ENCODE peak calls at places on chromosomes 6 and 20, in nine cellular contexts. U, N, L, K, O, Y, H, R and I are unnamed samples.

GRCh38 chr6:8059129-8059528 is 5.1 kb downstream of the BLOC1S5 start:
- DNase-seq in U (no peak), N (no peak), L (no peak), K (no peak), O (no peak), Y (no peak), H (peak), R (no peak), I (no peak)

GRCh38 chr20:39607124-39607523 is 645.0 kb downstream of the DHX35 start:
- DNase-seq in U (no peak), N (no peak), L (no peak), K (peak), O (no peak), Y (no peak), H (no peak), R (no peak), I (no peak)

GRCh38 chr20:17533396-17533795 is 2.2 kb upstream of the BFSP1 start:
- DNase-seq in U (no peak), N (peak), L (peak), K (peak), O (no peak), Y (no peak), H (peak), R (no peak), I (no peak)

GRCh38 chr6:165847407-165848098 is 184.5 kb upstream of the PDE10A start:
- DNase-seq in U (no peak), N (peak), L (no peak), K (no peak), O (peak), Y (no peak), H (no peak), R (no peak), I (no peak)

GRCh38 chr6:55758156-55758942 is 117.0 kb downstream of the BMP5 start:
- DNase-seq in U (no peak), N (no peak), L (peak), K (peak), O (no peak), Y (no peak), H (no peak), R (no peak), I (no peak)

GRCh38 chr6:165858571-165858970 is 195.5 kb upstream of the PDE10A start:
- DNase-seq in U (no peak), N (no peak), L (no peak), K (peak), O (no peak), Y (no peak), H (no peak), R (no peak), I (no peak)

GRCh38 chr20:35294293-35294685 is 2.1 kb upstream of the FAM83C start:
- DNase-seq in U (no peak), N (no peak), L (no peak), K (no peak), O (no peak), Y (no peak), H (no peak), R (no peak), I (no peak)

GRCh38 chr6:79084693-79085092 is 6.6 kb upstream of the PHIP start:
- DNase-seq in U (no peak), N (no peak), L (no peak), K (no peak), O (no peak), Y (no peak), H (no peak), R (no peak), I (no peak)

GRCh38 chr6:156876302-156876701 is 99.1 kb downstream of the ARID1B start:
- DNase-seq in U (no peak), N (no peak), L (no peak), K (no peak), O (no peak), Y (no peak), H (no peak), R (peak), I (peak)

GRCh38 chr6:127302728-127303675 is 36.3 kb downstream of the RNF146 start:
- DNase-seq in U (no peak), N (peak), L (peak), K (peak), O (peak), Y (no peak), H (peak), R (no peak), I (no peak)

GRCh38 chr6:109165392-109165964 is 70.2 kb downstream of the CEP57L1 start:
- DNase-seq in U (no peak), N (peak), L (peak), K (peak), O (peak), Y (no peak), H (peak), R (no peak), I (no peak)

GRCh38 chr20:51661609-51662178 is 106.5 kb downstream of the ATP9A start:
- DNase-seq in U (no peak), N (peak), L (peak), K (no peak), O (no peak), Y (no peak), H (no peak), R (no peak), I (no peak)

GRCh38 chr20:36542019-36542488 is 735 bp downstream of the MYL9 start:
- DNase-seq in U (peak), N (no peak), L (no peak), K (peak), O (peak), Y (no peak), H (peak), R (no peak), I (no peak)
- H3K27ac ChIP-seq in U (peak), N (no peak), L (no peak), K (peak), O (peak), Y (peak), H (peak), R (no peak), I (no peak)

GRCh38 chr20:58908941-58909340 is 56.4 kb downstream of the GNAS start:
- DNase-seq in U (no peak), N (no peak), L (no peak), K (no peak), O (no peak), Y (no peak), H (no peak), R (no peak), I (no peak)

GRCh38 chr20:58906111-58906510 is 53.6 kb downstream of the GNAS start:
- DNase-seq in U (no peak), N (no peak), L (no peak), K (no peak), O (no peak), Y (no peak), H (no peak), R (no peak), I (no peak)

GRCh38 chr20:58908216-58908615 is 55.7 kb downstream of the GNAS start:
- DNase-seq in U (no peak), N (no peak), L (no peak), K (no peak), O (no peak), Y (no peak), H (no peak), R (no peak), I (no peak)

GRCh38 chr20:58906894-58907293 is 54.4 kb downstream of the GNAS start:
- DNase-seq in U (no peak), N (no peak), L (peak), K (peak), O (no peak), Y (no peak), H (no peak), R (no peak), I (no peak)

GRCh38 chr20:58907481-58908137 is 55.1 kb downstream of the GNAS start:
- DNase-seq in U (peak), N (peak), L (peak), K (peak), O (peak), Y (peak), H (peak), R (peak), I (peak)
- H3K27ac ChIP-seq in U (peak), N (no peak), L (no peak), K (peak), O (peak), Y (peak), H (peak), R (peak), I (peak)

DNA sequence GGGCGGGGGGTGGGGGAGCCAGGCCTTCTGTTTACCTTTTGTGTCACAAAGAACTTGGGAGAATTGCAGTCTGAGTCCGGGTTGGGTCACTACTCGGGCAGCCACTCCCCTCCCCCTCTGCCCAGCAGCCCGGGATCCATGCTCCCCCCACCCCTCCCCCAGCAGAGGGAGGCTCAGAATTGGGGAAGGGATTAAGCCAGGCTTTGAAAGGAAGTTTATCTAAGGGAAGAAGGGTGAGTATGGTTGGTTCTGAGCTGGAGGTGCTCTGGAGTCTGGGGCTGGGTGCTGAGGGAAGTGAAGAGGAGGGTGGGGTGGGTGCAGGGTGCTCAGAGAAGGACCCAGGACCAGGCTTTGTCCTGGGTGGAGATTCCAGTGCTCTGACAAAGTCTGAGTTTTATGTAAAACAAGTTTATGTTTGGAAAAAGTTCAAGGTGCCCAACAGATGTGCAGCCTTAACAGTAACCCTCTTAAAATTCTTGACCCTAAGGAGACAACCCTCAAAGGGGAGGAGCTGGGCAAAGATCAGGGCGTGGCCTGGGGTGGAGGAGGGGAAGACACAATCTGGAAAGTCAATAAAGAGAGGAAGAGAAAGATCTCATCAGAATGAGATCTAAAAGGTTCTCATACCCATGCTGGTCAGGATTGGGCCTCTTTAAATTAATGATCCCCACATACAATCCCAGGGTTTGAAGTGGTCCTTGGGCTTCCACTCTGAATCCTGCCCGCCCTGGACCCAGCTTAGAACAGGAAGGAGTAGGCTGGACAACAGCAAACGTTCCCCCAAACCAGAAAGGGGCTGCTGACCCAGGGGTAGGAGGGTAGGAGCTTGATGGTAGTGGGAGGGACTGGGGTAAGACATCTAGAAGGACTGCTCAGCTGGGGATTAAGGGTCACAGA is 32.8 kb downstream of the FOXP4 start:
- DNase-seq in U (no peak), N (peak), L (no peak), K (no peak), O (no peak), Y (no peak), H (peak), R (no peak), I (no peak)
- H3K27ac ChIP-seq in U (peak), N (peak), L (peak), K (no peak), O (no peak), Y (peak), H (peak), R (peak), I (peak)

GRCh38 chr6:324729-325125 is 32.4 kb downstream of the DUSP22 start:
- DNase-seq in U (peak), N (no peak), L (no peak), K (no peak), O (no peak), Y (no peak), H (no peak), R (no peak), I (no peak)

GRCh38 chr6:328924-329323 is 36.6 kb downstream of the DUSP22 start:
- DNase-seq in U (no peak), N (no peak), L (no peak), K (no peak), O (no peak), Y (no peak), H (no peak), R (no peak), I (no peak)

GRCh38 chr6:328184-328670 is 35.9 kb downstream of the DUSP22 start:
- DNase-seq in U (no peak), N (peak), L (peak), K (peak), O (peak), Y (no peak), H (no peak), R (no peak), I (no peak)

GRCh38 chr6:327538-328183 is 35.4 kb downstream of the DUSP22 start:
- DNase-seq in U (no peak), N (no peak), L (no peak), K (no peak), O (no peak), Y (no peak), H (no peak), R (no peak), I (no peak)

DNA sequence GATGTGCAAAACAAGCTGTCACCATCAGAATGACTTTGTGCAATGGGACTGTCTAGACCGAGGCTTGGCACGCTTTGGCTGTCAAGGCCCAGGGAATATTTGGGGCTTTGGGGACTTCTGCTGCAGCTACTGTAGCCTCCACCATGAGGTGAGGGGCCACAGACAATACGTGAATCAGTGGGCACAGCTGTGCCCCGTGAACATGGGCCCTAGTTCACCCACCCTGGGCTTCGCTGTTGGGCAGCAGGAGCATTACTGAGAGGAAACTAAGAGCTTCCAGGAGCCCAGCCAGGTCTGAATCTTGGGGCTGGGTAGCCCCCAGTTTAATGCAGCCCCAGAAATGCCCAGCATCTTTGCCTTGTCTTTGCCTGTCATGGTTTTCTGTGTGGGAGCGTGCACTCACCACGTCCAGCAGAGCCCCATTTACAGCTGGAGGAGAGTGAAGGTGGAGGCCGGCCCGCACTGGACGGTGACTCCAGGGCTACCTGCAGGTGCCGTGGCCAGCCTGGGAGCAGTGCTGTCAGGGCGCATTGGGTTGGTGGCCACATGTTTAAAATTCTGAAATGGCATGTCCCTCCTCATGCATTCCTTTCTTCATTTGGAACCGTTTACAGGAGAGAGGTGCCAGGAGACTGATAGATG is 34.7 kb downstream of the DUSP22 start:
- DNase-seq in U (no peak), N (no peak), L (no peak), K (no peak), O (no peak), Y (no peak), H (no peak), R (no peak), I (no peak)
- H3K27ac ChIP-seq in U (no peak), N (no peak), L (no peak), K (no peak), O (no peak), Y (no peak), H (no peak), R (no peak), I (no peak)

GRCh38 chr6:31836036-31836675 is 8.6 kb downstream of the HSPA1B start:
- DNase-seq in U (no peak), N (no peak), L (no peak), K (no peak), O (no peak), Y (no peak), H (no peak), R (no peak), I (no peak)

GRCh38 chr6:31838968-31839367 is 11.4 kb downstream of the HSPA1B start:
- DNase-seq in U (no peak), N (no peak), L (no peak), K (no peak), O (no peak), Y (no peak), H (no peak), R (no peak), I (no peak)

GRCh38 chr6:31834704-31835375 is 7.3 kb downstream of the HSPA1B start:
- DNase-seq in U (peak), N (peak), L (peak), K (peak), O (peak), Y (no peak), H (peak), R (peak), I (peak)

GRCh38 chr6:31836676-31837611 is 9.4 kb downstream of the HSPA1B start:
- DNase-seq in U (no peak), N (peak), L (no peak), K (no peak), O (no peak), Y (no peak), H (no peak), R (no peak), I (no peak)

GRCh38 chr6:31837612-31838553 is 10.3 kb downstream of the HSPA1B start:
- DNase-seq in U (no peak), N (no peak), L (no peak), K (no peak), O (no peak), Y (no peak), H (no peak), R (no peak), I (no peak)
- H3K27ac ChIP-seq in U (peak), N (peak), L (peak), K (no peak), O (peak), Y (peak), H (peak), R (no peak), I (peak)

GRCh38 chr20:50557549-50558134 is 47.5 kb downstream of the PTPN1 start:
- DNase-seq in U (no peak), N (no peak), L (no peak), K (no peak), O (no peak), Y (no peak), H (no peak), R (no peak), I (no peak)
- H3K27ac ChIP-seq in U (no peak), N (no peak), L (peak), K (peak), O (no peak), Y (no peak), H (no peak), R (no peak), I (no peak)

GRCh38 chr20:20021835-20022234 is 4.7 kb downstream of the NAA20 start:
- DNase-seq in U (no peak), N (no peak), L (no peak), K (no peak), O (no peak), Y (no peak), H (no peak), R (no peak), I (no peak)
- H3K27ac ChIP-seq in U (no peak), N (no peak), L (peak), K (no peak), O (no peak), Y (no peak), H (no peak), R (peak), I (no peak)

GRCh38 chr6:106973841-106974336 is 640 bp downstream of the CD24 start:
- DNase-seq in U (no peak), N (peak), L (peak), K (no peak), O (no peak), Y (no peak), H (peak), R (no peak), I (no peak)

GRCh38 chr6:106974999-106975698 is 620 bp upstream of the CD24 start:
- DNase-seq in U (peak), N (peak), L (peak), K (no peak), O (peak), Y (no peak), H (peak), R (no peak), I (no peak)

GRCh38 chr6:106972500-106972899 is 2.0 kb downstream of the CD24 start:
- DNase-seq in U (no peak), N (peak), L (no peak), K (no peak), O (no peak), Y (no peak), H (peak), R (no peak), I (no peak)

GRCh38 chr6:106974337-106974998 is at the start of gene CD24:
- DNase-seq in U (no peak), N (peak), L (peak), K (no peak), O (no peak), Y (no peak), H (peak), R (no peak), I (no peak)

DNA sequence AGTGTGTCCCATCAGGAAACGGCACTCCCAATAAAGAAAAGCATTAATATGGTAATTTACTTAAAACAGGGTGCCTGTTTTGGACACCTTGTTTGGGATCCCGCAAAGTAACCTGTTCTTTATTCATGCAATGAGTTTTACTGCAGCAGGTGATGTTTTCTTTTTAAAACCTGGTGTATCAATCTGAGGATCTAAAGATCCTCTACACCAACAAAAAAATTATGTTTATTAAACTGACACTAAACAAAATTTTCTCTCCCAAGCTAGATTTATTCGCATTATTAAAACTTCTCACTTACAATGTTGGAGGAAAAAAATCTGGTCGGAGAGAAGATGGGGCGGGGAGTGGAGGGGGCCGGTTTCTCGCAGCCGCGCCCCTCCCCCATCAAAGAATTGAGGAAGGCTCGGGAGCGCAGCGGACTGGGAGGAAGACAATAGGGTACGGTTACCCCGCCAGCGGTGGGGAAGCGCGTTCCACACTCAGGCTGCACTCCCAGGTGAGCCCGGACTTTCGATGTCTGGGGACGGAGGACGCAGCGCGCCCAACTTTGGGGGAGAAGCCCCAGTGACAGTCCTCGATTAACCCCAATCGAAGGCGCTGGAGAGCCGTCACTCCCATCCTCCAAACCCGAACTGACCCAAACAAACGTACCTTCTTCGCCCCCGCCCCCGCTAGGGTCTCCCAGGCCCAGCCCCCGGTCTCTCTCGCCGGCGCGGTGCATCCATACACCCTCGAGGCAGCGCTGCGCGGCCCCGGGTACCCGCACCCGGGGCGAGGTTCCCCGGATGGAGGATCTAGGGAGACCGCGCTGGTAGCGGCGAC is 1.3 kb downstream of the CD24 start:
- DNase-seq in U (no peak), N (peak), L (peak), K (no peak), O (no peak), Y (no peak), H (peak), R (no peak), I (no peak)
- H3K27ac ChIP-seq in U (no peak), N (no peak), L (no peak), K (no peak), O (no peak), Y (no peak), H (peak), R (no peak), I (peak)

DNA sequence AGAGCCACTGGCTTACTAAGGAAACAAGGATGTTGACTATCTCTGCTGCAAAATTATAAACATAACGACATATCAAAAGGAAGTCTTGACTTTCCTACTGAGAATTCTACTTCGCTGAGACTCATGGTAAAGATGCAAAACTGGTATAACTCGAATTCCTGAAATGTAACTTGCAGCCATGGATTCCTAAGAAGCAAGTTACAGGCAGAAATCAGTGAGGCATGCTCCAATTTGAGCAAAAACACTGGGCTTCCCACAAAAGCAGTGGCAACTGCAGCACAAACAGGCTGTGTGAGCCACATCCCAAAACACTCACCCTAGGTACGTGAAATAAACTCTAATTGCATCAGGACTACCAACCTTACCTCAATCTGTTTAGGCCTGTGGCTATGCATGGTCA is 102.3 kb upstream of the BEND6 start:
- DNase-seq in U (no peak), N (no peak), L (no peak), K (no peak), O (no peak), Y (no peak), H (no peak), R (no peak), I (no peak)
- H3K27ac ChIP-seq in U (peak), N (no peak), L (no peak), K (no peak), O (peak), Y (no peak), H (no peak), R (peak), I (peak)